ENCODE peak calls at places on chromosomes 2 and 18, in five cellular contexts. O is M059J, Q is KBM-7, S is AG09319, A is NCI-H345. W is an unnamed sample.

GRCh38 chr2:241804326-241805276 is 4.4 kb upstream of the NEU4 start:
- DNase-seq in O (no peak), Q (peak; percentile 62), S (no peak), A (no peak), W (no peak)

GRCh38 chr2:100882645-100883613 is 63.0 kb downstream of the NPAS2 start:
- DNase-seq in O (peak; percentile 52), Q (no peak), S (no peak), A (no peak), W (peak; percentile 91)

GRCh38 chr2:42840141-42840540 is 47.8 kb upstream of the HAAO start:
- DNase-seq in O (no peak), Q (no peak), S (no peak), A (no peak), W (no peak)

GRCh38 chr18:22778996-22779395 is 154.1 kb upstream of the RBBP8 start:
- DNase-seq in O (peak; percentile 52), Q (no peak), S (no peak), A (peak; percentile 71), W (no peak)

GRCh38 chr2:39059366-39059952 is 61.4 kb downstream of the SOS1 start:
- DNase-seq in O (peak; percentile 38), Q (peak; percentile 57), S (peak; percentile 7), A (peak; percentile 56), W (peak; percentile 23)

GRCh38 chr2:218879881-218880748 is 537 bp upstream of the WNT10A start:
- DNase-seq in O (no peak), Q (no peak), S (no peak), A (peak; percentile 59), W (no peak)

GRCh38 chr2:86254576-86255538 is 55.6 kb downstream of the MRPL35 start:
- DNase-seq in O (no peak), Q (no peak), S (no peak), A (peak; percentile 74), W (peak; percentile 16)

GRCh38 chr2:223696719-223697118 is 94.6 kb upstream of the SCG2 start:
- DNase-seq in O (peak; percentile 50), Q (no peak), S (no peak), A (peak; percentile 48), W (peak; percentile 97)

GRCh38 chr2:9002637-9003365 is 683 bp downstream of the MBOAT2 start:
- DNase-seq in O (peak; percentile 49), Q (peak; percentile 48), S (no peak), A (peak; percentile 50), W (peak; percentile 39)

GRCh38 chr2:80238692-80239469 is 65.7 kb downstream of the LRRTM1 start:
- DNase-seq in O (peak; percentile 5), Q (peak; percentile 27), S (peak; percentile 3), A (peak; percentile 19), W (no peak)

GRCh38 chr2:62873603-62874002 is 168.1 kb downstream of the EHBP1 start:
- DNase-seq in O (no peak), Q (no peak), S (no peak), A (no peak), W (no peak)

GRCh38 chr2:174485763-174486613 is 841 bp downstream of the GPR155 start:
- DNase-seq in O (peak; percentile 29), Q (peak; percentile 63), S (no peak), A (peak; percentile 22), W (peak; percentile 23)

GRCh38 chr18:59616501-59616900 is 80.7 kb downstream of the CCBE1 start:
- DNase-seq in O (no peak), Q (no peak), S (no peak), A (no peak), W (peak; percentile 65)

GRCh38 chr18:48548921-48549320 is 10.1 kb downstream of the CTIF start:
- DNase-seq in O (no peak), Q (no peak), S (no peak), A (no peak), W (no peak)

GRCh38 chr18:6609882-6610281 is 119.6 kb upstream of the ARHGAP28 start:
- DNase-seq in O (no peak), Q (no peak), S (no peak), A (no peak), W (no peak)

GRCh38 chr2:46062637-46063412 is 234.4 kb upstream of the EPAS1 start:
- DNase-seq in O (peak; percentile 79), Q (peak; percentile 72), S (peak; percentile 79), A (peak; percentile 75), W (peak; percentile 53)

GRCh38 chr2:46857871-46858696 is 57.5 kb downstream of the MCFD2 start:
- DNase-seq in O (peak; percentile 94), Q (no peak), S (no peak), A (no peak), W (peak; percentile 45)

GRCh38 chr18:62450546-62451395 is 72.1 kb upstream of the ZCCHC2 start:
- DNase-seq in O (peak; percentile 99), Q (peak; percentile 75), S (peak; percentile 18), A (peak; percentile 77), W (peak; percentile 92)

GRCh38 chr2:196660264-196660663 is 20.7 kb downstream of the CCDC150 start:
- DNase-seq in O (peak; percentile 83), Q (no peak), S (no peak), A (no peak), W (peak; percentile 12)

GRCh38 chr2:175003875-175004729 is 1.1 kb downstream of the CHN1 start:
- DNase-seq in O (peak; percentile 23), Q (peak; percentile 8), S (no peak), A (peak; percentile 38), W (no peak)

GRCh38 chr2:230520875-230521155 is 104.8 kb downstream of the SP100 start:
- DNase-seq in O (peak; percentile 77), Q (no peak), S (no peak), A (no peak), W (peak; percentile 82)

GRCh38 chr2:96891591-96892333 is 21.9 kb upstream of the SEMA4C start:
- DNase-seq in O (peak; percentile 71), Q (no peak), S (no peak), A (no peak), W (no peak)

GRCh38 chr2:12183032-12183431 is 436.6 kb downstream of the LPIN1 start:
- DNase-seq in O (no peak), Q (no peak), S (no peak), A (no peak), W (no peak)

GRCh38 chr18:74139888-74140287 is 7.7 kb downstream of the FBXO15 start:
- DNase-seq in O (peak; percentile 54), Q (no peak), S (no peak), A (no peak), W (peak; percentile 61)

GRCh38 chr2:187403568-187404260 is 44.3 kb downstream of the CALCRL start:
- DNase-seq in O (peak; percentile 9), Q (peak; percentile 9), S (no peak), A (no peak), W (no peak)

GRCh38 chr2:122927217-122927616 is 1097.9 kb upstream of the CNTNAP5 start:
- DNase-seq in O (no peak), Q (no peak), S (no peak), A (peak; percentile 77), W (no peak)

GRCh38 chr18:49487711-49488310 is 777 bp upstream of the C18orf32 start:
- DNase-seq in O (peak; percentile 25), Q (no peak), S (no peak), A (no peak), W (no peak)

GRCh38 chr18:40096675-40097074 is 1858.4 kb upstream of the PIK3C3 start:
- DNase-seq in O (no peak), Q (no peak), S (no peak), A (no peak), W (no peak)

GRCh38 chr2:10678225-10678624 is 11.6 kb downstream of the NOL10 start:
- DNase-seq in O (no peak), Q (peak; percentile 25), S (no peak), A (no peak), W (no peak)

GRCh38 chr18:44537521-44537920 is 143.2 kb upstream of the SETBP1 start:
- DNase-seq in O (peak; percentile 98), Q (no peak), S (peak; percentile 83), A (no peak), W (peak; percentile 89)

GRCh38 chr2:46073540-46074018 is 223.6 kb upstream of the EPAS1 start:
- DNase-seq in O (peak; percentile 99), Q (no peak), S (peak; percentile 90), A (no peak), W (peak; percentile 89)

GRCh38 chr2:16615687-16616615 is 49.7 kb downstream of the CYRIA start:
- DNase-seq in O (no peak), Q (no peak), S (no peak), A (no peak), W (no peak)

GRCh38 chr2:107303964-107304363 is 418.0 kb upstream of the ST6GAL2 start:
- DNase-seq in O (peak; percentile 2), Q (no peak), S (no peak), A (peak; percentile 2), W (no peak)

GRCh38 chr18:71398530-71398929 is 1109.7 kb downstream of the SOCS6 start:
- DNase-seq in O (no peak), Q (peak; percentile 5), S (no peak), A (peak; percentile 32), W (no peak)

GRCh38 chr2:120272763-120273481 is 20.3 kb downstream of the RALB start:
- DNase-seq in O (peak; percentile 38), Q (no peak), S (no peak), A (no peak), W (no peak)

GRCh38 chr2:203786912-203787311 is 80.5 kb downstream of the CD28 start:
- DNase-seq in O (peak; percentile 26), Q (no peak), S (no peak), A (peak; percentile 68), W (no peak)

W was measured in mammary epithelial cell.